ENCODE peak calls at places on chromosomes 12 and 14, in ten cellular contexts. Z is endothelial cell, H is kidney epithelial cell, N is type B pancreatic cell, G is AG10803, T is left lung, B is nephron progenitor cell, M is omental fat pad, F is PC-3, J is AG04449. Q is an unnamed sample.

GRCh38 chr14:99986416-99986815 is 78.8 kb upstream of the EVL start:
- DNase-seq in Z (no peak), H (no peak), N (no peak), G (peak; percentile 91), T (no peak), B (no peak), M (no peak), F (no peak), J (peak; percentile 67), Q (no peak)

GRCh38 chr12:8681129-8681902 is 16.5 kb upstream of the RIMKLB start:
- DNase-seq in Z (no peak), H (no peak), N (no peak), G (peak; percentile 23), T (no peak), B (no peak), M (no peak), F (no peak), J (no peak), Q (no peak)

GRCh38 chr14:29937116-29937515 is 9.5 kb upstream of the PRKD1 start:
- DNase-seq in Z (no peak), H (no peak), N (no peak), G (peak; percentile 37), T (no peak), B (no peak), M (no peak), F (peak; percentile 6), J (no peak), Q (no peak)

GRCh38 chr12:6038160-6038559 is 86.3 kb downstream of the VWF start:
- DNase-seq in Z (peak; percentile 77), H (peak; percentile 39), N (no peak), G (peak; percentile 66), T (no peak), B (peak; percentile 72), M (no peak), F (peak; percentile 79), J (no peak), Q (no peak)

GRCh38 chr14:97977711-97978261 is 1180.6 kb downstream of the VRK1 start:
- DNase-seq in Z (no peak), H (no peak), N (no peak), G (peak; percentile 45), T (peak; percentile 90), B (no peak), M (peak; percentile 39), F (peak; percentile 70), J (no peak), Q (no peak)

GRCh38 chr12:12979731-12980259 is 20.3 kb downstream of the HEBP1 start:
- DNase-seq in Z (no peak), H (peak; percentile 86), N (no peak), G (peak; percentile 96), T (no peak), B (no peak), M (no peak), F (peak; percentile 64), J (peak; percentile 98), Q (no peak)

GRCh38 chr14:98136019-98136418 is 1136.0 kb downstream of the BCL11B start:
- DNase-seq in Z (no peak), H (no peak), N (no peak), G (no peak), T (no peak), B (no peak), M (no peak), F (no peak), J (no peak), Q (no peak)

GRCh38 chr12:66964629-66965028 is 285.8 kb upstream of the GRIP1 start:
- DNase-seq in Z (no peak), H (peak; percentile 23), N (no peak), G (peak; percentile 30), T (no peak), B (no peak), M (no peak), F (no peak), J (no peak), Q (no peak)

GRCh38 chr12:124391340-124392261 is 96.7 kb downstream of the RFLNA start:
- DNase-seq in Z (no peak), H (no peak), N (no peak), G (peak; percentile 62), T (peak; percentile 94), B (no peak), M (no peak), F (peak; percentile 80), J (no peak), Q (no peak)

GRCh38 chr12:96919510-96920210 is 12.6 kb downstream of the NEDD1 start:
- DNase-seq in Z (no peak), H (no peak), N (no peak), G (no peak), T (no peak), B (no peak), M (no peak), F (no peak), J (no peak), Q (no peak)

GRCh38 chr14:90546767-90547166 is 149.9 kb downstream of the CALM1 start:
- DNase-seq in Z (no peak), H (no peak), N (no peak), G (no peak), T (no peak), B (no peak), M (no peak), F (no peak), J (no peak), Q (no peak)

GRCh38 chr14:104370256-104370870 is 209.2 kb upstream of the C14orf180 start:
- DNase-seq in Z (peak; percentile 43), H (no peak), N (no peak), G (no peak), T (peak; percentile 77), B (peak; percentile 32), M (no peak), F (peak; percentile 53), J (no peak), Q (no peak)

GRCh38 chr12:88516811-88517210 is 63.5 kb downstream of the KITLG start:
- DNase-seq in Z (no peak), H (no peak), N (no peak), G (no peak), T (no peak), B (no peak), M (no peak), F (peak; percentile 77), J (no peak), Q (no peak)

GRCh38 chr14:58738189-58738836 is 100.6 kb downstream of the DACT1 start:
- DNase-seq in Z (no peak), H (peak; percentile 76), N (no peak), G (peak; percentile 86), T (no peak), B (no peak), M (no peak), F (peak; percentile 99), J (peak; percentile 66), Q (no peak)

GRCh38 chr12:128047266-128048060 is 219.5 kb upstream of the TMEM132C start:
- DNase-seq in Z (no peak), H (no peak), N (no peak), G (no peak), T (no peak), B (no peak), M (no peak), F (no peak), J (no peak), Q (no peak)

GRCh38 chr12:121223947-121224285 is 14.0 kb downstream of the P2RX4 start:
- DNase-seq in Z (no peak), H (no peak), N (no peak), G (no peak), T (no peak), B (no peak), M (no peak), F (no peak), J (no peak), Q (no peak)

GRCh38 chr14:69657961-69658360 is 46.6 kb downstream of the SUSD6 start:
- DNase-seq in Z (no peak), H (no peak), N (no peak), G (peak; percentile 74), T (no peak), B (peak; percentile 17), M (no peak), F (peak; percentile 79), J (no peak), Q (no peak)

GRCh38 chr12:3034067-3034750 is 43.0 kb upstream of the TSPAN9 start:
- DNase-seq in Z (peak; percentile 86), H (peak; percentile 29), N (no peak), G (peak; percentile 63), T (no peak), B (peak; percentile 83), M (no peak), F (peak; percentile 59), J (peak; percentile 17), Q (peak; percentile 76)
- TF ChIP-seq CTCF in Z (peak; percentile 63), H (peak; percentile 90), N (peak; percentile 82), G (peak; percentile 74), T (peak; percentile 48), B (peak; percentile 72), M (no peak), F (peak; percentile 63), J (peak; percentile 88), Q (peak; percentile 58)

DNA sequence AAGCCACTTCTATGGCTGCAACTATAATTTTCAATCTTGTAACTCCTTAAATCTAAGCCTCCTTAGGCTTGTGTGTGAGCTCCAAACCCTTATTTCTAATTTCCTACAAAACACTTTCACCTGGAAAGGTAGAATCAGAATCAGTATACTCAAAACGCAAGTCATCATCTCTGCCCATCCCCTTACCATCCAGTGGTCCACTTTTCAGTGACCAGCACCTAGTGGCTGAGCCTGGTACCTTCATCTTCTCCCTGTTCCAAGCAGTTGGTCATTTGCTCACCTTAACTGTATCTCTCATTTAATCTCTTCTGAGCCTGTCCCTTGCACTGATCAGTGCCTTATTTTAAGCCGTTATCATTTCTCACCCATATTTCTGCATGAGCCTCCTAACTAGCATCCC is 107.9 kb downstream of the PPM1H start:
- DNase-seq in Z (no peak), H (no peak), N (no peak), G (no peak), T (no peak), B (no peak), M (no peak), F (peak; percentile 14), J (no peak), Q (no peak)
- TF ChIP-seq CTCF in Z (peak; percentile 39), H (no peak), N (peak; percentile 47), G (no peak), T (no peak), B (no peak), M (no peak), F (peak; percentile 43), J (no peak), Q (no peak)

DNA sequence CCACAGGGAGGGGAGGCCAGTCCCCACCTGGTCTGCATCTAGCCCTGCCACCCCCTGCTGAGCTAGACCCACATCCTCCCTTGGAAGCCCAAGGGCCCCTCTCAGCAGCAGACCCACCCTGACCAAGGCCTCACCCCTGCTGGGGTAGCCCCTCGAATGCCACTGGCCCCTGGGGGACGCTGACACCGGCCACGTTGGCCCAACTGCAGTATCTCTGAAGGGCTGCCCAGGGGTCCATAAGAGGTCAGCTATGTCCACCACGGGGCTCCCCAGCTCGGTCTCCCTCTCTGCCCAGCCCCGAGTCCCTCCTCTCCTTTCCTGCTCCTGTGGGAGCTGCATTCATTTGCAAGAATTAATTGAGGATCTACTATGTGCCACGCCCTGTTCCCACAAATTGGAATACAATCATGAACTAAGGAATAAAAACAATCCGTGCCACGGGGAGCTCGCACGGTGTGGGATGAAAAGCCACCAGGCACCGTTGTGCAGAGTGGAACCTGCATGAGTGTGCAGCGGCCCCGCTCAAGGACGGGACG is 71.4 kb downstream of the GALNT9 start:
- DNase-seq in Z (no peak), H (no peak), N (no peak), G (no peak), T (peak; percentile 45), B (no peak), M (no peak), F (no peak), J (no peak), Q (no peak)
- TF ChIP-seq CTCF in Z (no peak), H (no peak), N (no peak), G (no peak), T (no peak), B (no peak), M (no peak), F (no peak), J (no peak), Q (no peak)

GRCh38 chr14:91889477-91890211 is 22.3 kb upstream of the TC2N start:
- DNase-seq in Z (no peak), H (no peak), N (no peak), G (no peak), T (no peak), B (no peak), M (no peak), F (no peak), J (no peak), Q (no peak)
- TF ChIP-seq CTCF in Z (no peak), H (no peak), N (no peak), G (no peak), T (no peak), B (no peak), M (no peak), F (no peak), J (no peak), Q (no peak)